ENCODE peak calls at places on chromosomes 3 and 15, in four cellular contexts. R, S, O and Z are unnamed samples.

GRCh38 chr3:110381992-110382391 is 689.6 kb upstream of the NECTIN3 start:
- DNase-seq in S (no peak), R (no peak), O (no peak), Z (no peak)

GRCh38 chr3:64300790-64301423 is 75.6 kb upstream of the PRICKLE2 start:
- DNase-seq in O (no peak), S (no peak), R (no peak), Z (no peak)

GRCh38 chr15:77039817-77040216 is 31.1 kb downstream of the TSPAN3 start:
- DNase-seq in R (no peak), S (no peak), O (no peak), Z (no peak)

GRCh38 chr15:33242165-33242564 is 47.7 kb upstream of the FMN1 start:
- DNase-seq in R (no peak), O (no peak), S (no peak), Z (peak)

GRCh38 chr3:4999626-5000184 is 20.5 kb downstream of the BHLHE40 start:
- DNase-seq in S (peak), R (no peak), O (no peak), Z (no peak)

GRCh38 chr3:83011471-83011870 is 1250.0 kb upstream of the GBE1 start:
- DNase-seq in S (no peak), O (no peak), R (no peak), Z (no peak)

GRCh38 chr15:74603789-74604705 is 11.6 kb upstream of the CLK3 start:
- DNase-seq in S (no peak), R (no peak), O (no peak), Z (no peak)

GRCh38 chr15:55630921-55631320 is 42.8 kb upstream of the PYGO1 start:
- DNase-seq in R (no peak), S (no peak), O (no peak), Z (no peak)

GRCh38 chr15:71792521-71792920 is 17.8 kb upstream of the NR2E3 start:
- DNase-seq in O (no peak), R (no peak), S (no peak), Z (no peak)

GRCh38 chr15:43876872-43877271 is 50.1 kb downstream of the WDR76 start:
- DNase-seq in R (no peak), O (no peak), S (no peak), Z (no peak)

GRCh38 chr3:19967812-19968211 is 20.9 kb downstream of the RAB5A start:
- DNase-seq in S (no peak), R (no peak), O (no peak), Z (no peak)

GRCh38 chr15:38389924-38390542 is 63.9 kb upstream of the FAM98B start:
- DNase-seq in R (peak), S (peak), O (peak), Z (peak)

GRCh38 chr3:3069723-3070122 is 40.5 kb downstream of the IL5RA start:
- DNase-seq in O (no peak), S (no peak), R (no peak), Z (no peak)

GRCh38 chr3:149906036-149906435 is 64.7 kb downstream of the PFN2 start:
- DNase-seq in S (no peak), O (no peak), R (no peak), Z (no peak)

GRCh38 chr3:34185301-34185700 is 386.9 kb downstream of the PDCD6IP start:
- DNase-seq in R (no peak), O (no peak), S (no peak), Z (no peak)

GRCh38 chr15:80182611-80183210 is 29.9 kb downstream of the FAH start:
- DNase-seq in R (no peak), O (no peak), S (no peak), Z (no peak)

GRCh38 chr15:24848050-24848449 is 106.7 kb upstream of the SNRPN start:
- DNase-seq in R (no peak), S (no peak), O (peak), Z (peak)

GRCh38 chr15:88477885-88478284 is 10.4 kb downstream of the MRPS11 start:
- DNase-seq in R (no peak), O (no peak), S (no peak), Z (no peak)

GRCh38 chr15:76994001-76994400 is 925 bp upstream of the PSTPIP1 start:
- DNase-seq in O (peak), S (no peak), R (no peak), Z (peak)

GRCh38 chr3:193605876-193606275 is 12.9 kb downstream of the OPA1 start:
- DNase-seq in S (peak), R (no peak), O (no peak), Z (peak)

GRCh38 chr3:151306168-151306810 is 10.3 kb downstream of the GPR87 start:
- DNase-seq in S (no peak), R (no peak), O (no peak), Z (no peak)

GRCh38 chr3:133843634-133844033 is 38.0 kb downstream of the SRPRB start:
- DNase-seq in S (no peak), R (no peak), O (no peak), Z (no peak)

GRCh38 chr3:14485981-14486380 is 54.2 kb downstream of the GRIP2 start:
- DNase-seq in R (no peak), O (no peak), S (no peak), Z (no peak)

GRCh38 chr3:149752051-149752787 is at the start of gene COMMD2:
- DNase-seq in S (peak), R (peak), O (peak), Z (peak)

GRCh38 chr3:173584093-173584833 is 186.7 kb downstream of the NLGN1 start:
- DNase-seq in S (peak), O (no peak), R (no peak), Z (peak)

GRCh38 chr3:173587055-173587454 is 189.5 kb downstream of the NLGN1 start:
- DNase-seq in O (no peak), S (no peak), R (no peak), Z (no peak)

GRCh38 chr3:173586176-173586575 is 188.6 kb downstream of the NLGN1 start:
- DNase-seq in O (no peak), R (no peak), S (no peak), Z (no peak)

GRCh38 chr3:173583496-173583895 is 186.0 kb downstream of the NLGN1 start:
- DNase-seq in O (no peak), S (no peak), R (no peak), Z (peak)

GRCh38 chr3:173584834-173585831 is 187.6 kb downstream of the NLGN1 start:
- DNase-seq in R (no peak), S (no peak), O (peak), Z (peak)
- H3K4me3 ChIP-seq in R (no peak), S (no peak), O (peak), Z (peak)

GRCh38 chr3:55491296-55491816 is 4.2 kb upstream of the WNT5A start:
- DNase-seq in O (no peak), R (no peak), S (no peak), Z (no peak)
- H3K4me3 ChIP-seq in O (no peak), R (no peak), S (no peak), Z (no peak)

GRCh38 chr3:184380627-184381260 is 890 bp downstream of the CHRD start:
- DNase-seq in O (no peak), S (no peak), R (no peak), Z (no peak)

GRCh38 chr3:184381261-184382224 is 1.7 kb downstream of the CHRD start:
- DNase-seq in S (no peak), R (no peak), O (peak), Z (peak)

GRCh38 chr3:184378650-184379374 is 805 bp upstream of the THPO start:
- DNase-seq in S (no peak), R (no peak), O (no peak), Z (peak)

GRCh38 chr3:184379375-184380209 is at the start of gene CHRD:
- DNase-seq in S (no peak), O (peak), R (no peak), Z (peak)

DNA sequence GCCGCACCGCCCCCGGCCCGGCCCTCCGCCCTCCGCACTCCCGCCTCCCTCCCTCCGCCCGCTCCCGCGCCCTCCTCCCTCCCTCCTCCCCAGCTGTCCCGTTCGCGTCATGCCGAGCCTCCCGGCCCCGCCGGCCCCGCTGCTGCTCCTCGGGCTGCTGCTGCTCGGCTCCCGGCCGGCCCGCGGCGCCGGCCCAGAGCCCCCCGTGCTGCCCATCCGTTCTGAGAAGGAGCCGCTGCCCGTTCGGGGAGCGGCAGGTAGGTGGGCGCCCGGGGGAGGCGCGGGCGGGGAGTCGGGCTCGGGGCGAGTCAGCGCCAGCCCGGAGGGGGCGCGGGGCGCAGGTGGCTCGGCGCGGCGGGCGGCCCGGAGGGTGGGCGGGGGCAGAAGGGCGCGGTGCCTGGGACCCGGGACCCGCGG is 364 bp downstream of the CHRD start:
- DNase-seq in R (no peak), S (no peak), O (peak), Z (peak)
- H3K4me3 ChIP-seq in R (no peak), S (no peak), O (peak), Z (peak)

DNA sequence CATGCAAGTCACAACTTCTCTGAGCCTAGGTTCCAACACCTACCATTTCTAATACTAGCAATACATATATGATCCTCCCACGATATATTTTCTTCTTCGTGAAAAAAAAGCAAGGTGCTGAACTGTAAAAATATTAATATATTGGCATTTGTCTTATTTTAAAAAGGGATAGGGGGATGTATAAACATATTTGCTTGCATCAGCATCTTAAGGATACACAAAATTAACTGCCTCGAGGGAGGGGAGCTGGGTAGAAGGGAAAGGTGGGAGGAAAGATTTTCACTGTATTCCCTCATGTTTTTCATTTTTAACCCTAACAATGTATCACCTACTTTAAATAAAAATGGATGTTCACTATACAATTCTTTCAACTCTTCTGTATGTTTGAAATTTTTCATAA is 1.3 kb downstream of the HACD2 start:
- DNase-seq in S (no peak), O (no peak), R (no peak), Z (no peak)
- H3K4me3 ChIP-seq in S (peak), O (no peak), R (peak), Z (peak)

DNA sequence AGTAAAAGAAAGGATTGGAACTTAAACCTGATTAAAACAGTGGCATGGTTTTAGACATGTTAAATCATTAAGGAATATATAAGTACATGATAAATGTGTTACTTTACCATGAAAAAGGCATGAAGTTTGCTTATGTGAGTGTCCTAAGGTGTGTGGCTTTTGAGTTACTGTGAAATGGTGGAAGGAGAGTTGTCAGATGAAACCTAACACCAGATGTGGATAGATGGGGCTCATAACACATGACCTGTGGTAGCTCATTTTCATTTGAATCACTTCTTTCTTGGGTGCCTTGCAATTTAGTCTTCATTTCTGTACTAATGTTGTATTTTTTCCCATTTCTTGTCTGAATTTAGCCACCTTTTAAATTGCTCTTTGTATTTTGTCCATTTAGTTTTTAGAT is 13.0 kb downstream of the MEF2A start:
- DNase-seq in O (no peak), R (no peak), S (no peak), Z (peak)
- H3K4me3 ChIP-seq in O (no peak), R (no peak), S (no peak), Z (no peak)

DNA sequence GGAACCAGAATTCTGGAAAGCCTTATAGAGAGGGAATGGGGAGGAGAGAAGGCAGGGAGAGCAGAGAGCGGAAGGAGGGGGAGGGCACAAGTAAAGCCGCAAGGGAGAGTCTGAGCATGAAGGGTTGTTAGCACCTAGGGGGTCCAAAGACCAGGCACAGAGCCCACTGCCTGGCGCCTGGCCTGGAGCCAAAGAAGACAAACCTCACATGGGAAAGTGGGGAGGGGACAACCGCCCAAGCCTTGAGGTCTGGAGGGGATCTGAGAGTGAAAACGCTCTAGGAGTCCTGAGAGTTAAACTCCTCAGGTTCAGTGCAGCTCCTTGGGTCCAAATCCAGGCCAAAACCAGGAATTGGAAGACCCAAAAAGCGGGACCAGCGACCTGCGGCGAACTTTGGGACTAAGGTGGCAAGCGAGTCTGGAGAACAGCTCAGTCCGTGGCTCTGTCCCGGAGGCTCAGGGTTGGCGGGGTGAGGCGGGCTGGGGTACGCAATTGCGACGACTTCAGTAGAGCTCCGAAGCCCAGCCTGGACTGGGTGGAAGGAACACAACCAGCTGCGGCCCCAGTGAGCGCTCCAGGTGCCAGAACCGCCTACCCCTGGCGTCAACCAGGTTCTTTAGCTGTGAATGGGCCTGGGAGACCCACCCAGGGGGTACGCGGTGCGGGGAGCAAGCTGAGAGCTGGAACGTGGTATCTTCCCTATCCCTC is 807 bp upstream of the INAFM2 start:
- DNase-seq in R (no peak), O (no peak), S (no peak), Z (peak)
- H3K4me3 ChIP-seq in R (peak), O (peak), S (peak), Z (peak)

GRCh38 chr3:46934067-46934466 is 42.5 kb downstream of the CCDC12 start:
- DNase-seq in O (no peak), R (no peak), S (no peak), Z (no peak)

GRCh38 chr3:46936733-46937250 is 39.8 kb downstream of the CCDC12 start:
- DNase-seq in R (no peak), S (no peak), O (no peak), Z (no peak)

GRCh38 chr3:46934508-46935167 is 41.9 kb downstream of the CCDC12 start:
- DNase-seq in R (no peak), O (peak), S (no peak), Z (no peak)

GRCh38 chr3:46935989-46936620 is 40.4 kb downstream of the CCDC12 start:
- DNase-seq in O (no peak), R (no peak), S (no peak), Z (no peak)

GRCh38 chr3:46935168-46935858 is 41.2 kb downstream of the CCDC12 start:
- DNase-seq in S (no peak), R (no peak), O (peak), Z (peak)
- H3K4me3 ChIP-seq in S (no peak), R (no peak), O (no peak), Z (no peak)

DNA sequence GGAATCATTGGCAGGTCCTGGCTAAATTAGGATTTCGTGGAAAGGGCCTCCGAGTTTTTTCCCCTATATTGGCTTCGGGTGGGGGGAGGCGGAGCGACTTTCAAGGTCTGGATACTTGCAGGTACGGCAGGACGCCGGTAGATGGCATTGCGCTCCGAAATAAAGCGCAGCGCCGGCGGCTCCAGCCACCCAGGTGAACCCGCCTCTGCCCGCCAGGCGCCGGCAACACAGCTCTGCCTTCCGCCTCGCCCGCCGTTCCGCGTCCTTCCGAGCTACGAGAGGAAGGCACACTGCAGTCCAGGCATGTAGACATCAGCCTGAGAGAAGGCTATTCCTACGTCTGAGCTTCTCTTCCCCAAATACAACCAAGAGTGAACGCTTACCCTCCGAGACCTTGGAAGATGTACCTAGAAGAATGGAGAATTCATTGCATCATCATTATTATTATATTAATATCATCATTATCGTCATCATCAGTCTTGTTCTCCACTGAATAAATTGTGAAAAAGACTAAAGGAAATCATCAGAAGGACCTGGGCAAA is 514.1 kb downstream of the MECOM start:
- DNase-seq in R (peak), S (peak), O (peak), Z (peak)
- H3K4me3 ChIP-seq in R (no peak), S (no peak), O (peak), Z (peak)

GRCh38 chr15:70078578-70079417 is 18.9 kb downstream of the TLE3 start:
- DNase-seq in O (no peak), R (no peak), S (no peak), Z (no peak)
- H3K4me3 ChIP-seq in O (no peak), R (no peak), S (no peak), Z (no peak)